ENCODE peak calls at places on chromosomes 5 and 9, in six cellular contexts. R is endodermal cell, B is lower lobe of right lung, P is A549, G is glutamatergic neuron, F is thyroid gland. U is an unnamed sample.

GRCh38 chr9:121222524-121223171 is 21.0 kb upstream of the RAB14 start:
- DNase-seq in R (no peak), B (no peak), P (no peak), G (no peak), F (no peak), U (peak; percentile 29)

GRCh38 chr9:134679616-134680392 is 38.2 kb downstream of the COL5A1 start:
- DNase-seq in R (no peak), B (no peak), P (no peak), G (no peak), F (no peak), U (no peak)

GRCh38 chr9:69655065-69655464 is 17.1 kb downstream of the APBA1 start:
- DNase-seq in R (no peak), B (no peak), P (no peak), G (no peak), F (no peak), U (no peak)

GRCh38 chr5:40442346-40442745 is 237.4 kb upstream of the PTGER4 start:
- DNase-seq in R (no peak), B (no peak), P (no peak), G (no peak), F (no peak), U (no peak)

GRCh38 chr9:83701769-83702168 is 6.0 kb downstream of the UBQLN1 start:
- DNase-seq in R (no peak), B (no peak), P (no peak), G (no peak), F (no peak), U (no peak)

GRCh38 chr9:7324031-7324654 is 475.4 kb downstream of the DMAC1 start:
- DNase-seq in R (no peak), B (no peak), P (no peak), G (no peak), F (no peak), U (no peak)

GRCh38 chr9:133237271-133237731 is 28.3 kb upstream of the OBP2B start:
- DNase-seq in R (no peak), B (peak; percentile 28), P (no peak), G (no peak), F (peak; percentile 21), U (no peak)

GRCh38 chr9:70110194-70111041 is 66.8 kb downstream of the MAMDC2 start:
- DNase-seq in R (no peak), B (no peak), P (no peak), G (no peak), F (no peak), U (peak; percentile 52)

GRCh38 chr5:15620501-15620900 is 120.5 kb downstream of the FBXL7 start:
- DNase-seq in R (no peak), B (no peak), P (no peak), G (no peak), F (no peak), U (no peak)

GRCh38 chr9:35832814-35833213 is 3.8 kb downstream of the TMEM8B start:
- DNase-seq in R (no peak), B (no peak), P (no peak), G (no peak), F (peak; percentile 59), U (no peak)

GRCh38 chr9:112012026-112012902 is 115.7 kb downstream of the UGCG start:
- DNase-seq in R (peak; percentile 30), B (peak; percentile 52), P (peak; percentile 76), G (no peak), F (peak; percentile 75), U (no peak)

GRCh38 chr9:136296434-136297015 is 7.4 kb downstream of the CCDC187 start:
- DNase-seq in R (no peak), B (peak; percentile 30), P (no peak), G (no peak), F (no peak), U (no peak)

GRCh38 chr9:7338586-7339281 is 460.8 kb downstream of the DMAC1 start:
- DNase-seq in R (no peak), B (no peak), P (no peak), G (no peak), F (no peak), U (no peak)

GRCh38 chr5:160456778-160457177 is 35.1 kb downstream of the PTTG1 start:
- DNase-seq in R (no peak), B (no peak), P (no peak), G (no peak), F (no peak), U (no peak)

GRCh38 chr5:130549884-130550552 is 615.0 kb downstream of the HINT1 start:
- DNase-seq in R (no peak), B (no peak), P (no peak), G (no peak), F (no peak), U (no peak)

GRCh38 chr9:97615439-97616072 is 17.6 kb downstream of the TSTD2 start:
- DNase-seq in R (peak; percentile 81), B (no peak), P (peak; percentile 69), G (peak; percentile 58), F (peak; percentile 78), U (peak; percentile 68)

GRCh38 chr5:44646016-44646415 is 162.7 kb upstream of the MRPS30 start:
- DNase-seq in R (no peak), B (no peak), P (no peak), G (no peak), F (no peak), U (peak; percentile 88)

GRCh38 chr5:94313188-94313587 is 305.2 kb downstream of the KIAA0825 start:
- DNase-seq in R (no peak), B (no peak), P (no peak), G (no peak), F (no peak), U (no peak)

GRCh38 chr5:39772307-39772706 is 347.5 kb upstream of the DAB2 start:
- DNase-seq in R (no peak), B (no peak), P (no peak), G (no peak), F (no peak), U (no peak)

GRCh38 chr5:56506586-56506985 is 273.5 kb upstream of the ANKRD55 start:
- DNase-seq in R (no peak), B (no peak), P (no peak), G (no peak), F (no peak), U (no peak)

GRCh38 chr5:2020730-2021129 is 138.0 kb upstream of the IRX4 start:
- DNase-seq in R (peak; percentile 23), B (no peak), P (no peak), G (no peak), F (no peak), U (no peak)

GRCh38 chr5:139232161-139232724 is 34.1 kb upstream of the SIL1 start:
- DNase-seq in R (no peak), B (no peak), P (no peak), G (no peak), F (no peak), U (peak; percentile 30)

GRCh38 chr9:131773911-131774379 is 34.1 kb upstream of the RAPGEF1 start:
- DNase-seq in R (peak; percentile 88), B (no peak), P (peak; percentile 48), G (no peak), F (peak; percentile 60), U (peak; percentile 84)

GRCh38 chr9:81729141-81729540 is 39.8 kb upstream of the TLE1 start:
- DNase-seq in R (no peak), B (no peak), P (no peak), G (no peak), F (no peak), U (no peak)

GRCh38 chr5:37771203-37771611 is 68.6 kb downstream of the GDNF start:
- DNase-seq in R (no peak), B (no peak), P (no peak), G (no peak), F (no peak), U (no peak)

GRCh38 chr9:18896531-18897179 is 136.4 kb downstream of the SAXO1 start:
- DNase-seq in R (peak; percentile 66), B (no peak), P (no peak), G (no peak), F (no peak), U (no peak)

DNA sequence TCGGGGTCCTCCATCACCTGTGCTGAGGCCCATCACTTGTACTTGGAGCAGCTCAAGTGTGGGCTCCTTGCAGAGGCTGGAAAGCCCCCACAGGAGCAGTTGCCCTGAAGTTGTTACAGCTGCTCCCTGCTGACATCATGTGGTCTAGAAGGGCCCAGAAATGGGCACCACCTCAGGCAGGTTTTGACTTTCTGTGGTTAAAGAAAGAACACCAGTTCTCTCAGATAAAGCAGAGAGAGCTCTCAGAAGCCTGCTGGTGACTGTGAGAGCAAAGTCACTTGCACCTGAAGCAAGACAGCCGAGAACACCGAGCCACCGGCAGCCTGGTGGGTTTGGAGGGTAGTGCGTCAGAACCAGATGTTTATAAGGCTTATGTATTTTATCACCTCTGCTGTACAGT is 70.4 kb downstream of the MVB12B start:
- DNase-seq in R (no peak), B (no peak), P (peak; percentile 10), G (no peak), F (no peak), U (no peak)
- TF ChIP-seq CTCF in R (peak; percentile 44), B (peak; percentile 20), P (peak; percentile 5), G (peak; percentile 46), F (no peak), U (no peak)

DNA sequence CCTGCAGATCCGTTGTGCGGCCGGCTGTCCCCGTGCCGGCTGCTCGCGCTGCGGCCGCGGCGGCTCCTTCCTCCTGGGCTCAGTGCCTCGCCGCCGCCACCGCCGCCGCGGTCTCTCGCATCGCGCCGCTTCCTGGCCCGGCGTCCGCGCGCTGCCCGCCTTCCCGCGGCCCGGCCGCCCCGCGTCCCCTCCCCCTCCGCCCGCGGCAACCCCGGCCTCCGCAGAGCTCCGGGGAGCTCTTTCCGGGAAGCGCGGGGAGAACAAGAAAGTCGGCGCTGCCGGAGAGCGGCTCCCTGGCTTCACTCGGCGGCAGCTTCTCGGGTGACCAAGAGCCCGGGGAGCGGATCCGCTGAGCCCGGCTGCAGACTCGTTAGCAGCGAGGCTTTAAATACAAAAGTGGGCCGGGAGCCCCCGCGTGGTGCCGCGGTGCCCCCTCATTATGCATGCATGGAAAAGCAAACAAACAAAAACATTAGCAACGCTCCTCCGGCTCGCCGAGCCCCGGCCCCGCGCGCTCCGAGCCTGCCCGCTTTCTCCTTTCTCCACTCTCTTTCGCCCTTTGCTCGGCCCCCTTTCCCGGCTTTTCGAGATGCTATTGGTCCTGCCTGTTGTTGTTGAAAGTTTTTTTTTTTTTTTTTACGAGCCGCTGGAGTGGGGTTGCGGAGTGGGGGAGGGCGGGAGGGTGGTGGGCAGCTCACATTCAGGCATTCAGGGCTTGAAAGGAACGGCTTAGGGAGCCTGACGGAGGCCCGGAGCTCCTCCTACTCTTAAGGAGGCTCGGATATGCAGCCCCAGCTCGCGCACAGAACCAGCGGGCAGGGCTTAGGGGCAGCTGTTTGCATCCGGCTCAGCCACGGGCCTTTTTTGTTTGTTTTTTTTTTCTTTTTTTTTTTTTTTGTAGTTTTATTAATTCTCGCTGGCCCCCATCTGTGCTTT is at the start of gene GAS1:
- DNase-seq in R (peak; percentile 95), B (peak; percentile 85), P (peak; percentile 81), G (peak; percentile 82), F (peak; percentile 86), U (peak; percentile 55)
- TF ChIP-seq CTCF in R (no peak), B (no peak), P (no peak), G (no peak), F (no peak), U (no peak)

DNA sequence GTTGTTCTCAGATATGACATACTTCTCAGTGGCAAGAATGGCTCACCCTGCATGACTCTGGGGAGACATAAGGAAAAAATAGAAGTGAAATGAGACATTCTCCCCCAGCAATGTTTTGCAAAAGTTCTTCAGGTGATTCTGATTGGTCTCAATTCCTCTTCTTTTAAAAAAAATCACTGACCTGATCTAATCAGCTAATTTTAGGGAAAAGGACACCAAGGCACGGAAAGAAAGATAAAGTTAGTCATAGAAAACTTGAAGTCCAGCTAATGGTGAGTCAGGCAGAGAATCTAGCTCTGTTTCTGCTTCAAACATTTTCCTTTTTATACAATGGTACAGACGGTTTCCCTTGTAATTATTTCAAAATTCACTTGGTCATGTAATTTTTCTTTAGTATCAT is 1018.9 kb upstream of the ARRDC3 start:
- DNase-seq in R (no peak), B (no peak), P (no peak), G (no peak), F (no peak), U (no peak)
- TF ChIP-seq CTCF in R (no peak), B (no peak), P (no peak), G (no peak), F (no peak), U (no peak)

GRCh38 chr5:171858303-171858702 is 72.7 kb downstream of the SMIM23 start:
- DNase-seq in R (no peak), B (no peak), P (peak; percentile 38), G (no peak), F (no peak), U (no peak)
- TF ChIP-seq CTCF in R (peak; percentile 79), B (peak; percentile 25), P (peak; percentile 46), G (peak; percentile 59), F (peak; percentile 29), U (peak; percentile 67)